ENCODE peak calls at places on chromosomes 16 and 17, in ten cellular contexts. S is heart right ventricle, V is spleen, A is thoracic aorta, L is right atrium auricular region, W is body of pancreas, M is IMR-90, H is GM23338, O is mucosa of descending colon, B is A549. P is an unnamed sample.
A peak's percentile ranks its signal among the peaks of the same experiment; 100 is the strongest.

GRCh38 chr17:81030726-81031570 is 4.0 kb upstream of the BAIAP2 start:
- DNase-seq in S (no peak), V (peak; percentile 84), A (no peak), L (no peak), W (peak; percentile 74), M (no peak), H (no peak), O (peak; percentile 77), B (no peak), P (no peak)

GRCh38 chr17:81285179-81285878 is 9.8 kb downstream of the SLC38A10 start:
- DNase-seq in S (peak; percentile 82), V (peak; percentile 95), A (no peak), L (peak; percentile 83), W (peak; percentile 40), M (peak; percentile 8), H (no peak), O (peak; percentile 61), B (no peak), P (no peak)

GRCh38 chr17:46154151-46154816 is 38.9 kb downstream of the KANSL1 start:
- DNase-seq in S (no peak), V (no peak), A (no peak), L (no peak), W (no peak), M (peak; percentile 38), H (no peak), O (no peak), B (no peak), P (no peak)

GRCh38 chr16:90035902-90036301 is 16.6 kb upstream of the DBNDD1 start:
- DNase-seq in S (no peak), V (no peak), A (no peak), L (no peak), W (no peak), M (no peak), H (peak; percentile 37), O (no peak), B (no peak), P (no peak)

GRCh38 chr17:2909164-2909852 is 113.1 kb downstream of the RAP1GAP2 start:
- DNase-seq in S (no peak), V (no peak), A (no peak), L (no peak), W (no peak), M (no peak), H (no peak), O (peak; percentile 60), B (no peak), P (no peak)

GRCh38 chr16:89261691-89262563 is 44.4 kb downstream of the ZNF778 start:
- DNase-seq in S (no peak), V (peak; percentile 47), A (no peak), L (no peak), W (no peak), M (peak; percentile 13), H (no peak), O (no peak), B (no peak), P (no peak)

GRCh38 chr17:3009411-3009920 is 53.9 kb downstream of the OR1D5 start:
- DNase-seq in S (no peak), V (peak; percentile 62), A (no peak), L (no peak), W (no peak), M (no peak), H (no peak), O (peak; percentile 10), B (no peak), P (no peak)

GRCh38 chr16:30394603-30395154 is 541 bp upstream of the ZNF48 start:
- DNase-seq in S (no peak), V (no peak), A (no peak), L (peak; percentile 72), W (no peak), M (peak; percentile 50), H (peak; percentile 89), O (no peak), B (no peak), P (no peak)

GRCh38 chr17:63832455-63832854 is 5.0 kb upstream of the FTSJ3 start:
- DNase-seq in S (no peak), V (no peak), A (no peak), L (no peak), W (no peak), M (no peak), H (peak; percentile 30), O (no peak), B (no peak), P (no peak)

GRCh38 chr16:67241008-67241900 is 6.0 kb downstream of the FHOD1 start:
- DNase-seq in S (peak; percentile 82), V (peak; percentile 83), A (no peak), L (peak; percentile 83), W (peak; percentile 82), M (peak; percentile 92), H (peak; percentile 36), O (peak; percentile 85), B (peak; percentile 76), P (peak; percentile 71)

GRCh38 chr17:4003501-4004421 is 39.5 kb upstream of the ATP2A3 start:
- DNase-seq in S (no peak), V (peak; percentile 82), A (no peak), L (no peak), W (peak; percentile 86), M (no peak), H (peak; percentile 66), O (peak; percentile 45), B (no peak), P (peak; percentile 84)

GRCh38 chr16:87974190-87974589 is 23.0 kb downstream of the BANP start:
- DNase-seq in S (no peak), V (no peak), A (no peak), L (no peak), W (no peak), M (no peak), H (no peak), O (no peak), B (no peak), P (no peak)

GRCh38 chr16:87971933-87972332 is 20.7 kb downstream of the BANP start:
- DNase-seq in S (no peak), V (no peak), A (no peak), L (no peak), W (no peak), M (no peak), H (no peak), O (no peak), B (no peak), P (no peak)

GRCh38 chr16:87978127-87978526 is 26.9 kb downstream of the BANP start:
- DNase-seq in S (no peak), V (no peak), A (no peak), L (no peak), W (no peak), M (no peak), H (no peak), O (no peak), B (no peak), P (no peak)

GRCh38 chr16:87970206-87970605 is 19.0 kb downstream of the BANP start:
- DNase-seq in S (no peak), V (no peak), A (no peak), L (no peak), W (no peak), M (peak; percentile 69), H (no peak), O (no peak), B (no peak), P (no peak)

GRCh38 chr16:87973721-87974120 is 22.5 kb downstream of the BANP start:
- DNase-seq in S (no peak), V (no peak), A (no peak), L (no peak), W (no peak), M (no peak), H (no peak), O (no peak), B (no peak), P (no peak)
- H3K4me1 ChIP-seq in S (no peaks in the 10 kb centered on the region), V (peaks cover 9% of the 10 kb centered on the region), A (no peaks in the 10 kb centered on the region), L (no peaks in the 10 kb centered on the region), W (peaks cover 3% of the 10 kb centered on the region), M (peaks cover 11% of the 10 kb centered on the region), H (no peaks in the 10 kb centered on the region), O (no peaks in the 10 kb centered on the region), B (no peaks in the 10 kb centered on the region), P (no peaks in the 10 kb centered on the region)

DNA sequence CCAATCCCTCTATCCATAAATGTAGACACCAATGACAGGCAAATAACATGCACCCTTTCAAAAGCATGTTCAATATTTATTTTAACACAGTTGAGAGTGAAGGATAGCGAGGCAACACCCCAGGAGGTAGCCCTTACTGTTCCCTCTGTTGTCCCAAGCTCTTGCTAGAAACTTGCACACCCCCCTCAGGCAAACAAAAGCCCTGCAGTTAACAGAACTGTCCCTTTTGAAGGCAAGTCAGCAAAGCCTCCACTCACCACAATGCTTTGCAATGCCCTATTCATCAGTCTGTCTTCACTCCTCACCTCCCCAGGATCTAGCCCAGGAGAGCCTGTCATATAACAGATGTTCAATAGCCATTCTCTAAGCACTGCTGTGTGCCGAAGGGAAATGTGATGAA is 3.5 kb upstream of the CNEP1R1 start:
- DNase-seq in S (no peak), V (no peak), A (no peak), L (no peak), W (no peak), M (no peak), H (peak; percentile 68), O (no peak), B (no peak), P (peak; percentile 32)
- TF ChIP-seq CTCF in S (no peak), V (no peak), A (no peak), L (no peak), W (no peak), M (no peak), H (peak; percentile 63), O (no peak), B (no peak), P (peak; percentile 50)

DNA sequence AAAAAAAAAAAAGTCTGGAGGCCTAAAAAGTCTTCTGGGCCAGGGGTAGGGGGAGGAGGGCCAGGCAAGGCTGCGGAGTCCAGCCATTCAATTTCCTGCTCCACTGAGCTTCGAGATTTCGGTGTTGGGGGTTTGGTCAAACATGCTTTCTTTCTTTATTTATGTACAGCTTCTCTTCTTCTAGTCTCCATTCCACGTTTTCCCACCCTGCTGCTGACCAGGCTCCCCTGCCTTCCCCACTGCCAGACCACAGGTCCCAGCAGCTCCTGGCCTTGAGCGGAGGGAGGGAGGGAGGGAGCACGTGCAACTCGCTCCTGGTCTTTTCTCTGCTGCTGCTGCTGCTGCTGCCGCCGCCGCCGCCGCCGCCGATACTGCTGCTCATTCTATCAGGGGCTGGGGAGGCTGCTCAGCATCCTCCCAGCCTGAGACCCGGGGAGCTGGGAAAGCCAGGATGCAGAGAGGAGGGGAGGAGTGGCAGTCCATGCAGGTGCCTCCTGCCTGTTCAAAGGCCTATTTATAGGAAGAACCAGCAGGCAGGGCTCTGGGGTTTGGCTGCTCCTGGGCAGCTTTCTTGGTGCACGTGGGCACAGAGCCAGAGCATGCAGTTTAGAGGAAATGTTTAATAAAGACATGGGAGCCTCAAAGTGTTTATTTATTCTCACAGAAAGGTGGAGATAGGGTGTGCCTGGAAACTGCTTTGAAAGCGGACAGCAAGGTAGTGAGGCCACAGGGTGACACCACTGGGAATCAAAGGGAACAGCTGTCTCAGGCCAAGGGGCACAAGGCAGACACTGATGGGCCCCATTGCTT is 23.4 kb upstream of the ZFHX3 start:
- DNase-seq in S (peak; percentile 49), V (no peak), A (no peak), L (no peak), W (peak; percentile 78), M (no peak), H (peak; percentile 79), O (peak; percentile 73), B (no peak), P (no peak)
- H3K4me3 ChIP-seq in S (peak overlapping the region; percentile 44), V (peak overlapping the region; percentile 35), A (peak overlapping the region; percentile 59), L (peak overlapping the region; percentile 37), W (no peak overlapping the region), M (no peak overlapping the region), H (peak overlapping the region; percentile 40), O (no peak overlapping the region), B (peak overlapping the region; percentile 14), P (peak overlapping the region; percentile 19)

GRCh38 chr16:71320021-71320420 is 30.8 kb upstream of the CMTR2 start:
- DNase-seq in S (no peak), V (no peak), A (no peak), L (no peak), W (no peak), M (no peak), H (no peak), O (no peak), B (no peak), P (no peak)
- H3K4me1 ChIP-seq in S (no peaks in the 10 kb centered on the region), V (no peaks in the 10 kb centered on the region), A (no peaks in the 10 kb centered on the region), L (no peaks in the 10 kb centered on the region), W (no peaks in the 10 kb centered on the region), M (no peaks in the 10 kb centered on the region), H (no peaks in the 10 kb centered on the region), O (no peaks in the 10 kb centered on the region), B (no peaks in the 10 kb centered on the region), P (no peaks in the 10 kb centered on the region)

P was measured in Caco-2.